ENCODE peak calls at places on chromosomes 5 and 9, in seven cellular contexts. Y is neuronal stem cell, X is IMR-90, M is mesendoderm, C is H9, J is H1, N is mesenchymal stem cell. P is an unnamed sample.

GRCh38 chr9:71037521-71037920 is 83.9 kb downstream of the TRPM3 start:
- DNase-seq in N (no peak), X (no peak), Y (no peak), M (no peak), C (no peak), J (no peak), P (no peak)

GRCh38 chr9:135085830-135086546 is 1.5 kb upstream of the OLFM1 start:
- DNase-seq in X (peak; percentile 43), N (peak; percentile 48), C (peak; percentile 87), J (peak; percentile 65), M (peak; percentile 87), Y (peak; percentile 81), P (peak; percentile 58)

GRCh38 chr9:76379494-76379893 is 14.7 kb downstream of the RFK start:
- DNase-seq in Y (no peak), C (no peak), M (peak; percentile 47), J (no peak), N (peak; percentile 34), X (no peak), P (peak; percentile 99)

GRCh38 chr9:33161011-33161588 is 6.0 kb downstream of the B4GALT1 start:
- DNase-seq in X (peak; percentile 98), J (no peak), M (peak; percentile 88), C (no peak), Y (peak; percentile 40), N (peak; percentile 98), P (peak; percentile 84)

GRCh38 chr5:2158109-2158508 is 275.4 kb upstream of the IRX4 start:
- DNase-seq in J (no peak), M (no peak), X (no peak), N (no peak), Y (no peak), C (no peak), P (no peak)

GRCh38 chr9:136529516-136530471 is 16.1 kb downstream of the NOTCH1 start:
- DNase-seq in J (no peak), C (no peak), X (no peak), Y (no peak), N (no peak), M (peak; percentile 56), P (peak; percentile 10)

GRCh38 chr9:16575142-16575877 is 295.2 kb downstream of the BNC2 start:
- DNase-seq in J (no peak), X (no peak), N (no peak), Y (no peak), M (peak; percentile 30), C (no peak), P (no peak)

GRCh38 chr5:115898656-115899055 is 56.9 kb downstream of the AP3S1 start:
- DNase-seq in X (peak; percentile 62), J (no peak), N (no peak), M (no peak), Y (no peak), C (no peak), P (no peak)

GRCh38 chr5:157528036-157528632 is 47.4 kb downstream of the ADAM19 start:
- DNase-seq in N (peak; percentile 77), X (peak; percentile 67), C (peak; percentile 46), Y (no peak), M (no peak), J (no peak), P (no peak)

GRCh38 chr9:109315889-109316640 is 4.8 kb downstream of the EPB41L4B start:
- DNase-seq in M (no peak), X (peak; percentile 18), Y (no peak), J (no peak), N (no peak), C (no peak), P (no peak)

GRCh38 chr5:150578781-150579461 is 61.5 kb upstream of the SYNPO start:
- DNase-seq in Y (no peak), M (no peak), X (no peak), N (no peak), J (no peak), C (no peak), P (no peak)

DNA sequence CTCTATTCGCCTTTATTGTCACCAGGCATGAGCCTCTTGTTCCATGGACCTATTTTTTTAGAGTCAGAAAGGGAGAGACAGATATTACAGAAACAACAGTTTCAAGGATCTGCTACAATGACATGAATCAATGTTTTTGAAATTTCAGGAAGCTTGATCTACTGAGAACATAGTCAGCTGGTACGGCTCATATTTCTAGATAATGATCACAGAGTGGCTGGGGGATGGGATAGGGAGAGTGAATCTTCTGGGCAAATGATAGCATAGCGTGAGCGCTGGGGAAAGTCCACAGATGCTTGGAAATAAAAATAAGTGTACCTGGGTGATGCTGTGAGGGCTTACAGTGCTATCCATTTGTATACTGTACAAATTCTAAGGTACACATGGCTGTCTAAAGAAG is 340.4 kb downstream of the EBF1 start:
- DNase-seq in J (no peak), N (no peak), M (no peak), C (no peak), X (no peak), Y (no peak), P (no peak)
- H4K8ac ChIP-seq in J (no peak overlapping the region), N (no peak overlapping the region), M (no peak overlapping the region), C (no peak overlapping the region), X (no peak overlapping the region), Y (no peak overlapping the region), P (no peak overlapping the region)

GRCh38 chr5:164336276-164336675 is 830.9 kb downstream of the MAT2B start:
- DNase-seq in X (no peak), N (no peak), Y (no peak), M (no peak), C (no peak), J (no peak), P (no peak)

GRCh38 chr5:164336906-164337305 is 831.5 kb downstream of the MAT2B start:
- DNase-seq in N (peak; percentile 51), M (no peak), J (no peak), Y (no peak), X (peak; percentile 54), C (no peak), P (no peak)

GRCh38 chr5:164345853-164346252 is 840.4 kb downstream of the MAT2B start:
- DNase-seq in Y (no peak), C (no peak), N (no peak), M (peak; percentile 36), X (no peak), J (no peak), P (no peak)

GRCh38 chr5:164345173-164345572 is 839.8 kb downstream of the MAT2B start:
- DNase-seq in Y (no peak), M (peak; percentile 11), X (peak; percentile 50), C (no peak), N (peak; percentile 15), J (no peak), P (no peak)

DNA sequence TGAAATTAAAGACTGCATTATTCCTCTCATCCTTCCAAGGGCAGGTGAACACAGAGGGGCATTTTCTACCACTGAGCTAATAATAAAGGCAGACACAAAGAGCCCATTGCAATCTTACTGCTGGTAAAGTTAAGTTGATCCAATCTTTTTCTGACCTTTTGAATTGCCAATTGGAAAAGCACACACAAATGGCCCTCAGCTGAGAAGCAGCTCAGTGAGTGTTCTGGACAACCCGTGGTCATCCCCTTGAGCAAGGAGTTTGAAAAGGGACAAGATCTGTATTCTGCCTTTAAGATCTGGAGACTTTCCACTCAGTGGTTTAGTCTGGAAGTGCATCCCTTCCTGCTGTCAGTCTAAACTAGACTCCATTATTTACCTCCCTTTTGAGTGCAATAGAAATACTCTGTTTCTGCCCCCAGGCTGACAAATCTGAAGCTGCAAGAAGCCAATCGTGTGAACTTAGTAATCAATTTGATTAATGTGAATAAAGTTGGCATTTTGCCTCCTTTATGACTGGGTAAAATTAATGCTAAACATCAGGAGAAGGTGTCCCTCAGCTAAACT is 835.7 kb downstream of the MAT2B start:
- DNase-seq in J (no peak), C (no peak), Y (no peak), N (peak; percentile 43), M (peak; percentile 4), X (no peak), P (no peak)
- H2BK5ac ChIP-seq in J (no peak overlapping the region), C (no peak overlapping the region), Y (no peak overlapping the region), N (no peak overlapping the region), M (no peak overlapping the region), X (no peak overlapping the region), P (no peak overlapping the region)

DNA sequence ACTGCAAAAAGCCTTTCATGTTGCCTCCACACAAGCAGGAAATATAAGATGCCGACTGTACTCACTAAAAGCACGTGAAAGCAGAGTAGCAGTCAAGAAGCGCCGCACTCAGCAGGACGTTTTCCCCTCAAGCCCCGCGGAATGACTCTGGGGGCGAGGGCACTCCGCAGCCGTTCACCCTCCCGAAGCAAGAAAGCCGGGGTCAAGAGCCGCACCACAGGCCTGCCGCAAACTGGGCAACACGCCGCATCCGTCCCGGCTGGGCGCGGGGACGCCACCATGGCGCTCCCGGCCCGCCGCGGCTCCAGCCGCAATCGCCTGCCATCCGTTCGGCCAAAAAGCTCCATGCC is 364 bp downstream of the RPS6 start:
- DNase-seq in Y (no peak), C (no peak), N (no peak), X (peak; percentile 16), M (no peak), J (no peak), P (peak; percentile 48)
- H2BK120ac ChIP-seq in Y (no peak overlapping the region), C (no peak overlapping the region), N (peak overlapping the region; percentile 84), X (no peak overlapping the region), M (peak overlapping the region; percentile 18), J (peak overlapping the region; percentile 60), P (peak overlapping the region; percentile 39)

GRCh38 chr9:100549048-100549447 is 28.8 kb upstream of the CAVIN4 start:
- DNase-seq in X (no peak), J (no peak), C (no peak), M (no peak), N (no peak), Y (no peak), P (no peak)
- H4K8ac ChIP-seq in X (no peak overlapping the region), J (no peak overlapping the region), C (no peak overlapping the region), M (no peak overlapping the region), N (no peak overlapping the region), Y (no peak overlapping the region), P (no peak overlapping the region)

P was measured in trophoblast cell.